ENCODE peak calls at places on chromosomes 4 and X, in six cellular contexts. F is left ventricle myocardium inferior, J is uterus, T is adrenal gland, R is pancreas, M is spleen. E is an unnamed sample.
A peak's percentile ranks its signal among the peaks of the same experiment; 100 is the strongest.

GRCh38 chr4:147057631-147057980 is 111.9 kb upstream of the TTC29 start:
- DNase-seq in R (no peak), T (no peak), M (no peak), F (no peak), J (no peak), E (no peak)

GRCh38 chr4:14434483-14434882 is 567.8 kb upstream of the CPEB2 start:
- DNase-seq in J (no peak), T (no peak), R (no peak), F (no peak), M (no peak), E (no peak)

GRCh38 chrX:112714357-112714918 is 34.7 kb upstream of the LHFPL1 start:
- DNase-seq in J (no peak), R (no peak), M (no peak), T (no peak), F (no peak), E (no peak)

GRCh38 chrX:68990948-68991347 is 162.1 kb downstream of the EFNB1 start:
- DNase-seq in F (no peak), R (no peak), J (no peak), T (no peak), M (no peak), E (no peak)

GRCh38 chr4:84796388-84796787 is 170.1 kb downstream of the WDFY3 start:
- DNase-seq in T (no peak), J (no peak), R (no peak), M (no peak), F (no peak), E (no peak)

GRCh38 chr4:183789657-183790056 is 115.5 kb upstream of the STOX2 start:
- DNase-seq in F (no peak), M (no peak), J (no peak), R (no peak), T (no peak), E (no peak)

GRCh38 chr4:89216866-89217265 is 90.7 kb downstream of the GPRIN3 start:
- DNase-seq in J (no peak), R (no peak), F (no peak), M (no peak), T (no peak), E (no peak)

GRCh38 chr4:23373269-23373668 is 516.6 kb downstream of the PPARGC1A start:
- DNase-seq in J (no peak), R (peak; percentile 56), M (no peak), T (peak; percentile 39), F (peak; percentile 41), E (peak; percentile 60)

GRCh38 chrX:117910216-117910615 is 206.4 kb downstream of the KLHL13 start:
- DNase-seq in F (no peak), M (no peak), R (no peak), J (no peak), T (no peak), E (no peak)

DNA sequence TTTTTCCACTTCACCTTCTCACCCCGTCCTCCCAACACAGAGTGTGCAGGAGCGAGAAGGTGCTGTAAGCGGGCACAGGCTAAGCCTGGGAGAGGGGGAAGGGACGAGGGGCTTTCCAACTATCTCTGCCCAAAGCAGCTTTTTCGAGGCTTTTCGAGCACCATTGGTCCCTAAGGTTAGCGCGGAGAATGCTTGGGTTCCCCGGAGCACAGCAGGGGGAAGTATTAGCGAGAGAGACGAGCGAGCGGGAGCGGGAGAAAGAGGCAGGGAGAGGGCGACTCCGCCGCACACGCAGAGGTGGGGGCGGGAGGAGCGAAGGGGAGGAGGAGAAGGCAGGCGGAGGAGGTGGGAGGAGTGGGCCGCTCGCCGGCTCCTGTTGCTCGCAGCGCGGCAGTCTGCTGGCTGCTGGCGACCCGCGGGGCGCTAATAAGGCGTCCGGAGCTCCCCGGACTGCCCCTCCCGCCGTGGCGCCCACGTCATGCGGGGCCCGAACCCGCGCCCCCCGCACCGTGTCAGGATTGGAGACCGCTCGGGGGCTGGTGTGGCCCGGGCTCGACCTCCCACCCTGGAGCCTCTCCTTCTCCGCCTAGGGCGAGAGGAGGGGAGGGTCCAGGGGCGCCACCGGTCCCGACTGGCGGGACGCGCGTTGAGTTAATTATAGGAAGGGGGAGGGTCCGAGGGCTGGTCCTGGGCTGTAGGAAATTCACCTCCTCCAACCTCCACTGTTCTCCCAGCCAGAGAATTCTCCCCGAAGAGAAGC is at the start of gene ADAMTS3:
- DNase-seq in T (peak; percentile 71), F (peak; percentile 62), M (peak; percentile 80), R (peak; percentile 67), J (peak; percentile 80), E (peak; percentile 65)
- H3K27ac ChIP-seq in T (peak within 1 kb of the TSS; percentile 67), F (peak within 1 kb of the TSS; percentile 44), M (peak within 1 kb of the TSS; percentile 60), R (peak within 1 kb of the TSS; percentile 44), J (peak within 1 kb of the TSS; percentile 97), E (peak within 1 kb of the TSS; percentile 70)

GRCh38 chrX:87338510-87338909 is 179.1 kb upstream of the KLHL4 start:
- DNase-seq in J (no peak), F (no peak), R (no peak), M (no peak), T (no peak), E (no peak)
- TF ChIP-seq CTCF in J (peak; percentile 27), F (peak; percentile 48), R (no peak), M (no peak), T (peak; percentile 43), E (no peak)

GRCh38 chr4:151417164-151417571 is 8.2 kb downstream of the FHIP1A start:
- DNase-seq in R (no peak), M (no peak), T (no peak), F (no peak), J (no peak), E (no peak)
- H3K4me1 ChIP-seq in R (peaks cover 5% of the 10 kb centered on the region), M (no peaks in the 10 kb centered on the region), T (no peaks in the 10 kb centered on the region), F (no peaks in the 10 kb centered on the region), J (no peaks in the 10 kb centered on the region), E (no peaks in the 10 kb centered on the region)

GRCh38 chrX:45756562-45756961 is 555.9 kb upstream of the DIPK2B start:
- DNase-seq in R (no peak), J (no peak), M (no peak), F (no peak), T (no peak), E (no peak)

GRCh38 chrX:45757272-45757671 is 556.6 kb upstream of the DIPK2B start:
- DNase-seq in T (no peak), M (no peak), R (no peak), J (no peak), F (no peak), E (no peak)

GRCh38 chrX:45760187-45760742 is 559.6 kb upstream of the DIPK2B start:
- DNase-seq in M (no peak), R (no peak), J (no peak), F (no peak), T (no peak), E (no peak)

GRCh38 chrX:45758319-45758718 is 557.6 kb upstream of the DIPK2B start:
- DNase-seq in M (no peak), T (no peak), F (no peak), J (no peak), R (no peak), E (no peak)

DNA sequence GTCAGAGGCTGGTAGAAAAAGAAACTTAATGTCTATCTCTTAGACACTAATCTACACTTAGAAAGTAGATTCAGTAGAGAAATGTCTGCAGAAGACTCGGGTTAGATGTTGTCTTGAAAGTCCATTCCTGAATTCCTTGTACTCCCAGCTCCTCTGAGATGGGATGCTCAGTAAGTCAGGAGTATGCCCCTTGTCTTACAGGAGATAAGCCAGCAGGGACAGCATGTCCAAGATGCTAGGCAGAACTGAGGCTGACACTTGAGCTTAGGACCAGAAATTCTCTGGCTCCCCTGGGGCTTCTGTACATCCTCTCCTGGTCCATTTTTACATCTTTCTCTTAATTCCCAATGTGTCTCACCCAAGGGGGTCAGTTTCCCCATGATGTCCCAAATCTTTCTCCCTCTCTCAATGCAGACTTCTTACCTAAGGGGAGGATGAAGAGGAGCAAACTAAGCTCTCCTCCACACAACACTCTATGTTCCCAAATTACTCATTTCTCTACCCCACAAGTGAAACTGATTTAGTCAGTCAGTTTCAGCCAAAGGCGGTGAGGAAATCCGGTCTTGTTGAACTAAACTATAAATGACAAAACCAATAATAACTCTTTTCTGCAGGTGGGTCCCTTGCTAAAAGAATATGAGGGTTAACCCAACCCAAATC is 558.2 kb upstream of the DIPK2B start:
- DNase-seq in F (no peak), T (no peak), R (no peak), J (no peak), M (no peak), E (no peak)
- H3K27ac ChIP-seq in F (peak overlapping the region; percentile 67), T (no peak overlapping the region), R (no peak overlapping the region), J (no peak overlapping the region), M (peak overlapping the region; percentile 90), E (peak overlapping the region; percentile 10)

DNA sequence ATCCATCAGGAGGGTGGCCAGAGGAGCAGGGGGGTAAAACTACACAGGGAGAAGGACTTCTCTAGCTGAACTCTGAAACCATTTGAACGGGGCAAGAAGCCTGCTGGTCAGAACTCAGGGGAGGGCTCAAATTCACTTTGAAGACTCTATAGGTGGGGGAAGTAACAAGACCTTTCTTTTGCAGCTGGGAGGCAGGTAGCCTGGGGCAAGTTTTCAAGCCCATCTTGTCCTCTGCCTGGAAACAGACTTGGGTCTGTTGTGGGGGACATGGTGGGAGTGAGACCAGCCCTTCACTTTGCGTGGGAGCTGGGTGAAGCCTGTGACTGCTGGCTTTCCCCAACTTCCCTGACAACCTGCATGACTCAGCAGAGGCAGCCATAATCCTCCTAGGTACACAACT is 312.3 kb downstream of the SPRY1 start:
- DNase-seq in R (no peak), F (no peak), M (no peak), J (no peak), T (no peak), E (no peak)
- TF ChIP-seq CTCF in R (no peak), F (no peak), M (no peak), J (no peak), T (no peak), E (no peak)

DNA sequence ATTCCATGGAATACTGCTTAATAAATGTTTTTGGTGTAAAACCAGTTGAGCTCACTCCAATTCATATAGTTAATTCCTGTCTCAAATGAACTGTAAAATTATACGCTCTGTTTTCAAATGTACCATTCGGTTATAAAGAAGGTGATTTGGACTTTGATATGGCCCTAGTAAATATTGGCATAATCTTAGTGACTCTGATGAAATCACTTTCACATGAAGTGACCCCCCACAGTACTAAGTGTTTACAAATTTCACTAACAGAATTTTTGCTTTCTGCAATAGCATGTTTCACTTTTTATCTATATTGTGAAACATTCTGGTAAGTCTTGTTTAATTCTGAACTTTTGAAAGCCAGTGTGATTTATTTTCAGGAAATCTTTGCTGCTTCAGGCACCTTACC is 10.9 kb downstream of the GC start:
- DNase-seq in T (no peak), F (no peak), R (no peak), M (no peak), J (no peak), E (no peak)
- H3K4me1 ChIP-seq in T (no peaks in the 10 kb centered on the region), F (no peaks in the 10 kb centered on the region), R (no peaks in the 10 kb centered on the region), M (no peaks in the 10 kb centered on the region), J (no peaks in the 10 kb centered on the region), E (no peaks in the 10 kb centered on the region)

DNA sequence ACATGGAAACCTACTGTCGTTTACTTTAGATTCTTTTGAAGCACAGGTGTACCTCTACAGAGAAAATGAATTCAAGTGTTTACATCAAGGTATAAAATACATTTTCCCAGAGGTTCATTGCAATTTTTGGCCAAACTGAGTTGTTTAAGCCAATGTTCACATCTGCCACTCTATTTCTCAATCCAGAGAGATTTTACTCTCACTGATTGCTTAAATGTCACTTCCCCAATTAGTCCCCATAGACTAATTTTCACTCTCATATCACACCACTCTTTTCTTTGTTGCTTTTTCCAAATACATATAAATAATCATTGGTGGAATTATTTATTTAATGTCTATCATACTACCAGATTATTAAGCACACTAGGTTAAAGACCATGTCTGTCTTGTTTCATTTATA is 271.8 kb downstream of the PPP3CA start:
- DNase-seq in T (no peak), M (no peak), F (no peak), J (no peak), R (no peak), E (no peak)
- H3K27ac ChIP-seq in T (no peak overlapping the region), M (no peak overlapping the region), F (no peak overlapping the region), J (no peak overlapping the region), R (no peak overlapping the region), E (no peak overlapping the region)